ENCODE peak calls at places on chromosomes 1 and 21, in five cellular contexts. One of them, this sample, is unnamed.

GRCh38 chr1:17561561-17561985 is 22.1 kb downstream of the ARHGEF10L start:
- DNase-seq in non-pigmented ciliary epithelial cell: no peak
- DNase-seq in GM04504: no peak
- DNase-seq in SW480: no peak
- DNase-seq in EH: peak
- DNase-seq in this sample: no peak

GRCh38 chr1:246698466-246699094 is 25.6 kb upstream of the SCCPDH start:
- DNase-seq in non-pigmented ciliary epithelial cell: no peak
- DNase-seq in GM04504: no peak
- DNase-seq in SW480: no peak
- DNase-seq in EH: no peak
- DNase-seq in this sample: no peak

GRCh38 chr21:35203093-35204021 is 154.3 kb upstream of the RUNX1 start:
- DNase-seq in non-pigmented ciliary epithelial cell: no peak
- DNase-seq in GM04504: peak
- DNase-seq in SW480: no peak
- DNase-seq in EH: peak
- DNase-seq in this sample: peak

GRCh38 chr1:242081446-242081845 is 82.5 kb upstream of the MAP1LC3C start:
- DNase-seq in non-pigmented ciliary epithelial cell: no peak
- DNase-seq in GM04504: no peak
- DNase-seq in SW480: no peak
- DNase-seq in EH: no peak
- DNase-seq in this sample: no peak

GRCh38 chr1:178362784-178363183 is 134.0 kb downstream of the CLEC20A start:
- DNase-seq in non-pigmented ciliary epithelial cell: peak
- DNase-seq in GM04504: no peak
- DNase-seq in SW480: no peak
- DNase-seq in EH: peak
- DNase-seq in this sample: peak

GRCh38 chr1:31931241-31932225 is 6.6 kb downstream of the PTP4A2 start:
- DNase-seq in non-pigmented ciliary epithelial cell: no peak
- DNase-seq in GM04504: no peak
- DNase-seq in SW480: peak
- DNase-seq in EH: peak
- DNase-seq in this sample: peak

GRCh38 chr1:38671221-38671620 is 188.4 kb downstream of the RRAGC start:
- DNase-seq in non-pigmented ciliary epithelial cell: no peak
- DNase-seq in GM04504: no peak
- DNase-seq in SW480: no peak
- DNase-seq in EH: no peak
- DNase-seq in this sample: no peak

GRCh38 chr1:228280106-228280901 is 72.5 kb downstream of the OBSCN start:
- DNase-seq in non-pigmented ciliary epithelial cell: no peak
- DNase-seq in GM04504: no peak
- DNase-seq in SW480: no peak
- DNase-seq in EH: no peak
- DNase-seq in this sample: no peak

GRCh38 chr1:97379387-97380075 is 541.3 kb downstream of the DPYD start:
- DNase-seq in non-pigmented ciliary epithelial cell: no peak
- DNase-seq in GM04504: peak
- DNase-seq in SW480: no peak
- DNase-seq in EH: peak
- DNase-seq in this sample: peak

GRCh38 chr21:37842163-37842919 is 73.9 kb downstream of the KCNJ6 start:
- DNase-seq in non-pigmented ciliary epithelial cell: no peak
- DNase-seq in GM04504: no peak
- DNase-seq in SW480: no peak
- DNase-seq in EH: no peak
- DNase-seq in this sample: no peak

GRCh38 chr1:21651214-21652042 is 17.7 kb downstream of the RAP1GAP start:
- DNase-seq in non-pigmented ciliary epithelial cell: no peak
- DNase-seq in GM04504: no peak
- DNase-seq in SW480: no peak
- DNase-seq in EH: peak
- DNase-seq in this sample: no peak

GRCh38 chr1:202154766-202155477 is 5.5 kb downstream of the PTPN7 start:
- DNase-seq in non-pigmented ciliary epithelial cell: peak
- DNase-seq in GM04504: peak
- DNase-seq in SW480: peak
- DNase-seq in EH: peak
- DNase-seq in this sample: peak

GRCh38 chr1:111275079-111275478 is 15.6 kb upstream of the CHIA start:
- DNase-seq in non-pigmented ciliary epithelial cell: no peak
- DNase-seq in GM04504: peak
- DNase-seq in SW480: no peak
- DNase-seq in EH: peak
- DNase-seq in this sample: peak

GRCh38 chr21:46404306-46404705 is 54.4 kb upstream of the DIP2A start:
- DNase-seq in non-pigmented ciliary epithelial cell: no peak
- DNase-seq in GM04504: no peak
- DNase-seq in SW480: no peak
- DNase-seq in EH: no peak
- DNase-seq in this sample: no peak

This sample was measured in fibroblast of villous mesenchyme.